ENCODE peak calls at places on chromosomes 6 and 20, in seven cellular contexts. J is K562, B is keratinocyte, K is suprapubic skin, X is IMR-90, G is GM23338, C is lung. O is an unnamed sample.

GRCh38 chr6:91098006-91098405 is 511.1 kb upstream of the MAP3K7 start:
- DNase-seq in J (no peak), B (no peak), K (no peak), X (no peak), G (no peak), C (no peak), O (no peak)

GRCh38 chr6:96899019-96899418 is 1.3 kb upstream of the NDUFAF4 start:
- DNase-seq in J (no peak), B (no peak), K (no peak), X (peak), G (peak), C (no peak), O (peak)

GRCh38 chr6:11042025-11042749 is 1.9 kb downstream of the ELOVL2 start:
- DNase-seq in J (no peak), B (no peak), K (no peak), X (no peak), G (no peak), C (no peak), O (peak)

GRCh38 chr20:35344354-35344837 is 52.2 kb upstream of the FAM83C start:
- DNase-seq in J (peak), B (no peak), K (no peak), X (peak), G (no peak), C (no peak), O (no peak)

GRCh38 chr6:65998544-65998943 is 291.5 kb upstream of the EYS start:
- DNase-seq in J (no peak), B (no peak), K (no peak), X (no peak), G (no peak), C (no peak), O (no peak)

GRCh38 chr6:167530960-167531359 is 206.1 kb downstream of the TTLL2 start:
- DNase-seq in J (no peak), B (no peak), K (no peak), X (no peak), G (no peak), C (no peak), O (no peak)

GRCh38 chr6:129500958-129501381 is 209.0 kb downstream of the ARHGAP18 start:
- DNase-seq in J (peak), B (no peak), K (no peak), X (peak), G (peak), C (no peak), O (peak)

GRCh38 chr20:49825521-49826033 is 12.9 kb downstream of the SLC9A8 start:
- DNase-seq in J (no peak), B (no peak), K (no peak), X (no peak), G (no peak), C (peak), O (no peak)

GRCh38 chr20:33909331-33909921 is 84.3 kb upstream of the RALY start:
- DNase-seq in J (no peak), B (no peak), K (no peak), X (peak), G (no peak), C (peak), O (no peak)

GRCh38 chr20:37879843-37880242 is 23.1 kb upstream of the VSTM2L start:
- DNase-seq in J (no peak), B (no peak), K (no peak), X (no peak), G (no peak), C (no peak), O (no peak)

GRCh38 chr20:37879003-37879599 is 23.8 kb upstream of the VSTM2L start:
- DNase-seq in J (no peak), B (no peak), K (no peak), X (no peak), G (no peak), C (no peak), O (no peak)

GRCh38 chr20:37882961-37883712 is 19.8 kb upstream of the VSTM2L start:
- DNase-seq in J (no peak), B (no peak), K (no peak), X (no peak), G (no peak), C (no peak), O (no peak)

GRCh38 chr20:37881601-37882343 is 21.2 kb upstream of the VSTM2L start:
- DNase-seq in J (no peak), B (no peak), K (no peak), X (no peak), G (no peak), C (no peak), O (no peak)

DNA sequence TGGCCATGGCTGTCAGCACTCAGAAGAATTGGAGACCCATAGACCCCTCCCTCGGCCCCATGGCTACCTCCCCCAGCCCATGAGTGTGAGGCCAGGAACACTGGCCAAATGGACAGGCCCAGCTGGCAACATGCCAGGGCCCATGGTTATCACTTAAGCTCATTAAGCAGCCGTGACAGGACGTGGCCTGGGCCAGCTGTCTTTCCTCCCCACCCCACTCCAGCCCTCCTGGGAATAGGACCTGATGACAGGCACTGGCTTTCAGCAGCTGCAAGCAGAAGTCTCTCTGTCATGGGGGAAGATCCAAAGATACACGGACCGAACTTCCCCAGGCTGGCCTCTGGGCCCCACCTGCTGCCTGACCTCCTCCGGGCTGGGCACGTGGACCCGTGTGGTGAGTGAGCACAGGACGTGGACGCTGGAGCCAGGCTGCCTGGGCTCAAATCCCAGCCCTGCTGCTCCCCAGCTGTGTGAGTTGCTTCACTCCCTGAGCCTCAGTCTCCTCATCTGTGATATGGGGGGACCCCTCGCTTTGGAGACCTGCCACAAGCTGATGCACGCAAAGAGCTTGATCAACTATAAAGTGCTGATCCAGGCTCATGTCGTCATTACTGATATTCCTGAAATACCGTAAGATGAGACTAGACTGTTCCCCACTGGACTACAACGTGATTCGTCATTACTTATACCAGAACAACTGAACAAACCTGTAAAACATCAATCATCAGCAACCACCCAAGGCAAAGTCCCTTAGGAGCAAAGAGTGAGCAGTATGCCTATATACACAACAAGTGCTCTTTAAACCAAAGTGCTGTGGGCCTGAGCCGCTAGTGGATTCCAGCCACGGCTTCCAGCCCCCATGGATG is 22.0 kb upstream of the VSTM2L start:
- DNase-seq in J (peak), B (no peak), K (no peak), X (no peak), G (no peak), C (peak), O (no peak)
- TF ChIP-seq CTCF in J (no peak), B (no peak), K (no peak), X (no peak), G (no peak), C (no peak), O (no peak)

GRCh38 chr6:51494342-51494741 is 593.1 kb downstream of the PKHD1 start:
- DNase-seq in J (no peak), B (no peak), K (no peak), X (no peak), G (peak), C (no peak), O (no peak)
- TF ChIP-seq CTCF in J (no peak), B (no peak), K (peak), X (no peak), G (peak), C (no peak), O (peak)

GRCh38 chr6:120147218-120147871 is 797.8 kb upstream of the MAN1A1 start:
- DNase-seq in J (no peak), B (no peak), K (no peak), X (no peak), G (peak), C (no peak), O (no peak)
- TF ChIP-seq CTCF in J (no peak), B (no peak), K (no peak), X (no peak), G (peak), C (no peak), O (peak)

DNA sequence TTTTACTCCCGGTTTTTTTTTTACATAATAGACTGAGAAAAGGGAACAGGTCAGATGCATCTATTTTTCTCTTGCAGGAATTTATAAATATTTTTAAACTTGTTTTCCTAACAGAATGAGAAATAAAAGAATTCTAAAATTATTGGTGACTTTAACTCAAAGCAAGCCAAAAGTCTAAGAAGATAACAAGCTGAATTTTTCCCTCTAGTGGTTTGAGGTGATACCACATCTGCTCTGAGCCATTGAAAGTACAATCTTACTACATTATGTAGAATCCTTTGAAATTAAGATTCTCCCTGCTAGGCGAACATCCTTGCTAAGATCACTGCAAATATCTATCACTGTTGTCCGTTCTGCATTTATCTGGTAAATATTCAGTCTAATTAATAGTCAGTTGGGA is 10.7 kb upstream of the STMND1 start:
- DNase-seq in J (no peak), B (no peak), K (no peak), X (peak), G (peak), C (no peak), O (peak)
- TF ChIP-seq CTCF in J (no peak), B (no peak), K (no peak), X (peak), G (peak), C (no peak), O (peak)

GRCh38 chr20:10429443-10429981 is 4.5 kb downstream of the MKKS start:
- DNase-seq in J (no peak), B (no peak), K (no peak), X (no peak), G (no peak), C (no peak), O (no peak)
- TF ChIP-seq CTCF in J (no peak), B (no peak), K (no peak), X (no peak), G (no peak), C (no peak), O (no peak)